ENCODE peak calls at places on chromosome 21, in eight cellular contexts. C is fibroblast of pulmonary artery, X is GM12865, P is lower leg skin, T is prostate gland, J is epithelial cell of proximal tubule, B is AG04450, D is heart left ventricle. A is an unnamed sample.

GRCh38 chr21:34609244-34609950 is 5.5 kb downstream of the RCAN1 start:
- DNase-seq in C (no peak), X (no peak), P (no peak), T (no peak), J (no peak), B (no peak), D (no peak), A (peak; percentile 32)

GRCh38 chr21:18275740-18276139 is 31.1 kb downstream of the CHODL start:
- DNase-seq in C (no peak), X (no peak), P (no peak), T (no peak), J (no peak), B (no peak), D (no peak), A (no peak)

GRCh38 chr21:45357436-45358260 is 47.3 kb upstream of the COL18A1 start:
- DNase-seq in C (no peak), X (no peak), P (no peak), T (no peak), J (no peak), B (no peak), D (peak; percentile 81), A (peak; percentile 77)

GRCh38 chr21:14594967-14595366 is 48.9 kb upstream of the SAMSN1 start:
- DNase-seq in C (no peak), X (no peak), P (no peak), T (no peak), J (no peak), B (no peak), D (no peak), A (no peak)

GRCh38 chr21:34946385-34947121 is 102.5 kb downstream of the RUNX1 start:
- DNase-seq in C (no peak), X (no peak), P (no peak), T (no peak), J (no peak), B (no peak), D (no peak), A (no peak)

GRCh38 chr21:26814374-26814773 is 30.8 kb downstream of the ADAMTS1 start:
- DNase-seq in C (peak; percentile 81), X (no peak), P (no peak), T (no peak), J (no peak), B (no peak), D (no peak), A (no peak)

GRCh38 chr21:16402752-16403151 is 673.0 kb downstream of the USP25 start:
- DNase-seq in C (no peak), X (no peak), P (no peak), T (no peak), J (no peak), B (no peak), D (no peak), A (no peak)

GRCh38 chr21:44931137-44931500 is 8.7 kb upstream of the SLX9 start:
- DNase-seq in C (peak; percentile 64), X (peak; percentile 86), P (no peak), T (no peak), J (no peak), B (no peak), D (peak; percentile 80), A (no peak)

GRCh38 chr21:42009018-42009830 is 936 bp downstream of the ZBTB21 start:
- DNase-seq in C (peak; percentile 57), X (peak; percentile 83), P (peak; percentile 50), T (peak; percentile 27), J (peak; percentile 19), B (no peak), D (peak; percentile 77), A (no peak)
- TF ChIP-seq CTCF in C (no peak), X (peak; percentile 29), P (no peak), T (peak; percentile 23), J (peak; percentile 33), B (peak; percentile 27), D (peak; percentile 11), A (peak; percentile 47)

DNA sequence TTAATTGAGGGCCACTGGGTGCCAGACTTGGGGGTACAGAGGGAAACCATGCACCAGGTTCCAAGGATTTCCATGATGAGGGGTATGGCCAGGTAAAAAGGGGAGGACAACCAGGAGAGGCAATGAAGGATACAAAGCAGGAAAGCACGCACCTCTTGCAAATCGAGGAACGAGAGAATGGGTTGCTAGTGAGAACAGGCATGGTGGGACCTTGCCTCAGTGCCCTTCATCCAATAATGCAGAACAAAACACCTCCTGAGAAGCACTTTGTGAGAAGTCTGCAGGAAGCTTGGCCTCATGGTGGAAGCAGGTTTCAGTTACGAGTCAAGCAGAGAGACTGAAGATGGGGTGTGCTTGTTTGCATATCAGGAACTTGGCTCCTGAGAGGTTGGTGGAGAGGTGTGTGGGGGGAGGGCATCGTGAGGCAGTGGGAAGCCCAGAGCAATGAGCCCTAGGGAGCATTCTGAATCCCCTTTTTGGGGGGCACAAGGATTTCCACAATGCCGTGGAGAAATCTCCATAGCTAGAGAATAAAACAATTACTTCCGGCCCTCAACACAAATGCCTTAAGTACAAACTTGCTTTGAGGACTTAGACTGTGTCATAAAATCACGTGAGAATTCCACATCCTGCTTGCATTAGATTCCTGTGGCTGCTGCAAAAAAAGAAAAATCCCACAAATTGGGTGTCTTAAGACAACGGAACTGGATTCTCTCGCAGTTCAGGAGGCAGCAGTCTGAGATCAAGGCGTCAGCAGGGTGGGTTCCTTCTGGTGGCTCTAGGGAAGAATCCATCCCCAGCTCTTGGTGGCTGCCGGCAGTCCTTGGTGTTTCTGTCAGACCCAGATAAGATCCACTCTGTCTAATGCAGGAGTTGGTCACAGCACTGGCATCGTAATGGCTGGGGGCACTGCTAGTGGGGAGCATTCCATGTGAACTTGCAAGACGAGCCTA is 54.9 kb upstream of the BACE2 start:
- DNase-seq in C (peak; percentile 75), X (peak; percentile 6), P (peak; percentile 44), T (no peak), J (no peak), B (peak; percentile 33), D (no peak), A (peak; percentile 54)
- H3K4me3 ChIP-seq in C (no peak overlapping the region), X (no peak overlapping the region), P (no peak overlapping the region), T (no peak overlapping the region), J (no peak overlapping the region), B (no peak overlapping the region), D (no peak overlapping the region), A (peak overlapping the region; percentile 1)

GRCh38 chr21:31780944-31781343 is 49.0 kb upstream of the SCAF4 start:
- DNase-seq in C (no peak), X (peak; percentile 5), P (no peak), T (no peak), J (no peak), B (no peak), D (no peak), A (no peak)
- TF ChIP-seq CTCF in C (no peak), X (no peak), P (no peak), T (peak; percentile 27), J (peak; percentile 13), B (no peak), D (no peak), A (no peak)

DNA sequence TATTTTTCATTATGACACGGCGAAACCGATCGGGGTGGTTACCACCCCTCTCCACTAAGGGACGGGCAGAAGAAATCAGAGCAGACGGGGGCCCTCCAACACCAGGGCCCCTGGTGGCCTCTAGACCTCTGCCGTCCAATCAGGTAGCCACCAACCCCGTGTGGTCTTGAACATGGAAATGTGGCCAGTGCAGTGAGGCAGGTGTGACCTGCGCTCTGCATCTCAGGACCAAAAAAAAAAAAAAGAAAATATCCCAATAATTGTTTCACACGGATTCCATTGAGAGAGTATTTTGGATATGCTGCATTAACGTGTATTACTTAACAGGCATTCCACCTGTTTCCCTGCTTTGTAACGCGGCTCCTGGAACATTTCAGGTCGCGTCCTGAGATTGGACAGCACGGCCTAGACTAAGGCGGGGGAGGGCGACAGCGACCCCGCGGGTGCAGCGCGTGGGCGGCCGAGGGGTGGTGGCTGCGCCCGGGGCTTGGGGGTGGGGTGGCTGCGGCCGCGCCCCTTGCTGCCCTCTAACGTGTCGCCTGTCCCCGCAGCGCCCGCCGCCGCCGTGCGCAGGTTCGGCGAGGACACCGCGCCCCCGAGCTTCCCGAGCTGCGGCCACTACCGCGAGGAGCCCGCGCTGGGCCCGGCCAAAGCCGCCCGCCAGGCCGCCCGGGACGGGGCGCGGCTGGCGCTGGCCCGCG is 48.3 kb downstream of the SIM2 start:
- DNase-seq in C (no peak), X (peak; percentile 4), P (no peak), T (no peak), J (no peak), B (no peak), D (no peak), A (no peak)
- H3K4me3 ChIP-seq in C (peak overlapping the region; percentile 17), X (no peak overlapping the region), P (no peak overlapping the region), T (peak overlapping the region; percentile 40), J (peak overlapping the region; percentile 33), B (peak overlapping the region; percentile 52), D (peak overlapping the region; percentile 23), A (peak overlapping the region; percentile 54)

DNA sequence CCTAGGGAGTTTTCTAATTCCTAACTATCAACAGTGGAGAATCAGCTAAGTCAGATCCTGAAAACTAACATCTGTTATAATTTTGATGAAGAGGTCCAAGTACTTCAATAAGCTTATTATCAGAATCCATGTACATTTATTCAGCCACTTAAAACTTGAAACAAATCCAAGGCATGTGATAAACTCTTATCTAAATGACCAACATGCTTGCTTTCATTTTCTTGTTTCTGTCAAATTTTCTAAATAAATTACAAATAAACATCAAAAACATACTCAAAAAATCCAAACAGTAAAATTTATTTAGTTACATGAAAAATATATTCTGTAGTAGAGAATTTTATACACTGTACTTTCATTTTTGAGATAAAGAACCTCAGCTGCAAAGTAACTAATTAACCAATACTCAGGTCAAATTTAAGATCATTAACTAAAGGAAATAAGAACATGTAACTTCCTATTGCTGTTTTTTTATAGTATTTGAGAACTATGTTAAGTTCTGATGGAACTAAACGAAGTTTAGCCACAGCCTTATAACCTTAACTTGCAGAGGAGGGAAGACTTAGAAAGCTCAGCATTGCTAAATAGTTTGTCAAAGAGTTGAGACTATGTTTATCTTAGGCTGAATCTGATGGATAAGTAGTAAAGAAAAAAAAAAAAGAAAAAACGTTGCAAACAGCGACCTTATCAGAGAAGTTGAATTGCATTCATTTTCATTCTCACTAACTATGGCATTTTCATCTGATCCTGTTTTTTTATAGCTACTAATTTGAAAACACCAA is 44.9 kb downstream of the SYNJ1 start:
- DNase-seq in C (no peak), X (no peak), P (no peak), T (no peak), J (peak; percentile 2), B (no peak), D (no peak), A (no peak)
- TF ChIP-seq CTCF in C (no peak), X (no peak), P (no peak), T (no peak), J (no peak), B (no peak), D (no peak), A (no peak)

GRCh38 chr21:41166947-41167346 is 1.0 kb upstream of the BACE2 start:
- DNase-seq in C (no peak), X (no peak), P (peak; percentile 46), T (no peak), J (no peak), B (no peak), D (no peak), A (no peak)

GRCh38 chr21:41169701-41170100 is 1.7 kb downstream of the BACE2 start:
- DNase-seq in C (no peak), X (no peak), P (no peak), T (no peak), J (no peak), B (no peak), D (no peak), A (no peak)

GRCh38 chr21:41167348-41168342 is at the start of gene BACE2:
- DNase-seq in C (peak; percentile 74), X (peak; percentile 69), P (peak; percentile 72), T (peak; percentile 89), J (no peak), B (peak; percentile 21), D (peak; percentile 87), A (peak; percentile 77)

GRCh38 chr21:41169258-41169576 is 1.3 kb downstream of the BACE2 start:
- DNase-seq in C (no peak), X (no peak), P (no peak), T (no peak), J (no peak), B (no peak), D (no peak), A (no peak)

GRCh38 chr21:41168391-41169257 is 664 bp downstream of the BACE2 start:
- DNase-seq in C (peak; percentile 65), X (peak; percentile 15), P (peak; percentile 65), T (peak; percentile 70), J (no peak), B (no peak), D (peak; percentile 68), A (peak; percentile 82)
- H3K4me3 ChIP-seq in C (peak overlapping the region; percentile 72), X (peak overlapping the region; percentile 49), P (peak overlapping the region; percentile 66), T (peak overlapping the region; percentile 90), J (peak overlapping the region; percentile 81), B (peak overlapping the region; percentile 72), D (peak overlapping the region; percentile 72), A (peak overlapping the region; percentile 91)